ENCODE peak calls at places on chromosomes 2 and 18, in eight cellular contexts. S is frontal cortex; Y is GDM1; B is naive B cell; G is CD8-positive, alpha-beta memory T cell; F is dorsolateral prefrontal cortex; D is DMS153; U is C1 segment of cervical spinal cord. R is an unnamed sample.

GRCh38 chr2:197952540-197953202 is 148.3 kb downstream of the PLCL1 start:
- DNase-seq in S (no peak), Y (no peak), B (no peak), G (no peak), F (no peak), D (no peak), U (no peak), R (no peak)

GRCh38 chr2:86704482-86704971 is 15.6 kb upstream of the RMND5A start:
- DNase-seq in S (no peak), Y (no peak), B (no peak), G (no peak), F (no peak), D (no peak), U (no peak), R (no peak)

GRCh38 chr2:145108385-145108784 is 588.5 kb upstream of the ZEB2 start:
- DNase-seq in S (no peak), Y (no peak), B (no peak), G (no peak), F (no peak), D (no peak), U (no peak), R (no peak)

GRCh38 chr2:54535599-54536195 is 79.6 kb downstream of the SPTBN1 start:
- DNase-seq in S (no peak), Y (no peak), B (no peak), G (no peak), F (no peak), D (no peak), U (peak; percentile 10), R (no peak)

GRCh38 chr2:211879323-211879722 is 659.3 kb downstream of the ERBB4 start:
- DNase-seq in S (no peak), Y (no peak), B (no peak), G (no peak), F (no peak), D (no peak), U (no peak), R (no peak)

GRCh38 chr2:214651451-214651850 is 158.0 kb downstream of the BARD1 start:
- DNase-seq in S (no peak), Y (no peak), B (no peak), G (no peak), F (no peak), D (no peak), U (no peak), R (no peak)

GRCh38 chr2:233256048-233256447 is 4.6 kb downstream of the ATG16L1 start:
- DNase-seq in S (no peak), Y (no peak), B (no peak), G (no peak), F (no peak), D (no peak), U (no peak), R (no peak)

GRCh38 chr2:32453242-32454062 is 96.6 kb downstream of the BIRC6 start:
- DNase-seq in S (no peak), Y (no peak), B (no peak), G (no peak), F (no peak), D (no peak), U (no peak), R (no peak)

GRCh38 chr2:170524828-170525565 is 190.1 kb upstream of the SP5 start:
- DNase-seq in S (no peak), Y (no peak), B (no peak), G (no peak), F (no peak), D (no peak), U (no peak), R (no peak)

GRCh38 chr2:130381145-130381544 is 25.3 kb downstream of the PTPN18 start:
- DNase-seq in S (no peak), Y (no peak), B (no peak), G (no peak), F (no peak), D (no peak), U (no peak), R (no peak)

GRCh38 chr2:68368657-68369339 is 3.7 kb downstream of the PLEK start:
- DNase-seq in S (peak; percentile 16), Y (no peak), B (no peak), G (no peak), F (no peak), D (no peak), U (peak; percentile 9), R (peak; percentile 29)

GRCh38 chr18:33560686-33561370 is 17.2 kb upstream of the ASXL3 start:
- DNase-seq in S (no peak), Y (peak; percentile 45), B (no peak), G (no peak), F (no peak), D (peak; percentile 10), U (no peak), R (no peak)

GRCh38 chr18:58392336-58393000 is 236.4 kb downstream of the ALPK2 start:
- DNase-seq in S (peak; percentile 42), Y (no peak), B (no peak), G (no peak), F (no peak), D (no peak), U (no peak), R (no peak)

GRCh38 chr2:36597003-36597531 is 901 bp downstream of the FEZ2 start:
- DNase-seq in S (peak; percentile 24), Y (no peak), B (no peak), G (no peak), F (no peak), D (no peak), U (no peak), R (no peak)

GRCh38 chr2:122136071-122136470 is 380.6 kb downstream of the TSN start:
- DNase-seq in S (peak; percentile 8), Y (no peak), B (peak; percentile 5), G (no peak), F (no peak), D (no peak), U (no peak), R (no peak)

GRCh38 chr2:190862067-190862466 is 18.6 kb upstream of the GLS start:
- DNase-seq in S (no peak), Y (no peak), B (no peak), G (no peak), F (no peak), D (no peak), U (no peak), R (no peak)

GRCh38 chr2:169091761-169092523 is 22.6 kb downstream of the DHRS9 start:
- DNase-seq in S (no peak), Y (no peak), B (no peak), G (no peak), F (no peak), D (no peak), U (no peak), R (no peak)

GRCh38 chr2:84181927-84182326 is 277.2 kb downstream of the SUCLG1 start:
- DNase-seq in S (no peak), Y (no peak), B (no peak), G (no peak), F (no peak), D (no peak), U (no peak), R (no peak)

GRCh38 chr2:20359131-20359530 is 8.5 kb upstream of the PUM2 start:
- DNase-seq in S (no peak), Y (no peak), B (no peak), G (no peak), F (no peak), D (no peak), U (no peak), R (no peak)

GRCh38 chr2:168378960-168379669 is 77.0 kb upstream of the CERS6 start:
- DNase-seq in S (no peak), Y (no peak), B (no peak), G (peak; percentile 44), F (no peak), D (no peak), U (no peak), R (no peak)

GRCh38 chr18:6920099-6920955 is 190.8 kb downstream of the ARHGAP28 start:
- DNase-seq in S (peak; percentile 52), Y (peak; percentile 31), B (no peak), G (no peak), F (no peak), D (no peak), U (peak; percentile 24), R (no peak)

GRCh38 chr2:180753809-180754761 is 226.3 kb upstream of the UBE2E3 start:
- DNase-seq in S (no peak), Y (no peak), B (no peak), G (no peak), F (no peak), D (no peak), U (no peak), R (no peak)

GRCh38 chr2:120863661-120864320 is 128.1 kb downstream of the GLI2 start:
- DNase-seq in S (no peak), Y (no peak), B (no peak), G (no peak), F (no peak), D (no peak), U (no peak), R (no peak)

GRCh38 chr18:39675916-39676315 is 2110.3 kb upstream of the CELF4 start:
- DNase-seq in S (no peak), Y (no peak), B (no peak), G (no peak), F (no peak), D (no peak), U (no peak), R (no peak)

GRCh38 chr2:124269348-124269747 is 244.3 kb downstream of the CNTNAP5 start:
- DNase-seq in S (no peak), Y (no peak), B (no peak), G (no peak), F (no peak), D (no peak), U (no peak), R (no peak)

GRCh38 chr2:30358351-30358750 is 88.7 kb upstream of the LCLAT1 start:
- DNase-seq in S (no peak), Y (no peak), B (no peak), G (no peak), F (no peak), D (no peak), U (no peak), R (no peak)

GRCh38 chr18:73715228-73715670 is 432.4 kb downstream of the FBXO15 start:
- DNase-seq in S (no peak), Y (no peak), B (no peak), G (no peak), F (no peak), D (peak; percentile 15), U (no peak), R (no peak)

GRCh38 chr18:28136071-28136470 is 40.9 kb downstream of the CDH2 start:
- DNase-seq in S (no peak), Y (no peak), B (no peak), G (no peak), F (no peak), D (no peak), U (no peak), R (no peak)

GRCh38 chr2:86675611-86676015 is 44.5 kb upstream of the RMND5A start:
- DNase-seq in S (no peak), Y (no peak), B (no peak), G (no peak), F (no peak), D (no peak), U (no peak), R (no peak)

GRCh38 chr18:66143029-66143428 is 392.2 kb downstream of the CDH7 start:
- DNase-seq in S (no peak), Y (no peak), B (no peak), G (no peak), F (no peak), D (no peak), U (no peak), R (no peak)

GRCh38 chr2:43312751-43313641 is 86.6 kb upstream of the ZFP36L2 start:
- DNase-seq in S (no peak), Y (no peak), B (no peak), G (no peak), F (no peak), D (peak; percentile 33), U (no peak), R (no peak)

GRCh38 chr2:97742381-97742847 is 29.0 kb downstream of the ZAP70 start:
- DNase-seq in S (no peak), Y (no peak), B (no peak), G (peak; percentile 44), F (no peak), D (no peak), U (no peak), R (no peak)

GRCh38 chr18:911025-911424 is 6.4 kb downstream of the ADCYAP1 start:
- DNase-seq in S (no peak), Y (no peak), B (no peak), G (no peak), F (no peak), D (no peak), U (no peak), R (no peak)

GRCh38 chr2:67451086-67451832 is 54.1 kb downstream of the ETAA1 start:
- DNase-seq in S (no peak), Y (no peak), B (no peak), G (no peak), F (no peak), D (peak; percentile 96), U (no peak), R (no peak)

R was measured in anterior cingulate cortex.